ENCODE peak calls at places on chromosome 1, in eight cellular contexts. One of them, this sample, is unnamed. For H3K4me1, the result is how much of the 10 kb centered on the place peaks cover.

GRCh38 chr1:113452921-113453770 is 62.8 kb downstream of the MAGI3 start:
- DNase-seq in testis: peak
- DNase-seq in pancreas: no peak
- DNase-seq in right cardiac atrium: no peak
- DNase-seq in heart left ventricle: no peak
- DNase-seq in cardiac muscle cell: peak
- DNase-seq in fibroblast of lung: peak
- DNase-seq in PC-9: no peak
- DNase-seq in this sample: no peak

GRCh38 chr1:234111458-234112142 is 207.1 kb downstream of the SLC35F3 start:
- DNase-seq in testis: peak
- DNase-seq in pancreas: no peak
- DNase-seq in right cardiac atrium: peak
- DNase-seq in heart left ventricle: no peak
- DNase-seq in cardiac muscle cell: peak
- DNase-seq in fibroblast of lung: peak
- DNase-seq in PC-9: peak
- DNase-seq in this sample: no peak

GRCh38 chr1:4101434-4102150 is 201.5 kb upstream of the C1orf174 start:
- DNase-seq in testis: no peak
- DNase-seq in pancreas: no peak
- DNase-seq in right cardiac atrium: no peak
- DNase-seq in heart left ventricle: no peak
- DNase-seq in cardiac muscle cell: no peak
- DNase-seq in fibroblast of lung: no peak
- DNase-seq in PC-9: no peak
- DNase-seq in this sample: no peak

GRCh38 chr1:63230722-63231121 is 91.6 kb upstream of the FOXD3 start:
- DNase-seq in testis: no peak
- DNase-seq in pancreas: no peak
- DNase-seq in right cardiac atrium: no peak
- DNase-seq in heart left ventricle: no peak
- DNase-seq in cardiac muscle cell: no peak
- DNase-seq in fibroblast of lung: no peak
- DNase-seq in PC-9: no peak
- DNase-seq in this sample: no peak

GRCh38 chr1:29462096-29462495 is 225.8 kb downstream of the PTPRU start:
- DNase-seq in testis: no peak
- DNase-seq in pancreas: no peak
- DNase-seq in right cardiac atrium: no peak
- DNase-seq in heart left ventricle: no peak
- DNase-seq in cardiac muscle cell: no peak
- DNase-seq in fibroblast of lung: no peak
- DNase-seq in PC-9: no peak
- DNase-seq in this sample: no peak

GRCh38 chr1:170503691-170504090 is 28.3 kb upstream of the GORAB start:
- DNase-seq in testis: no peak
- DNase-seq in pancreas: no peak
- DNase-seq in right cardiac atrium: no peak
- DNase-seq in heart left ventricle: no peak
- DNase-seq in cardiac muscle cell: no peak
- DNase-seq in fibroblast of lung: no peak
- DNase-seq in PC-9: no peak
- DNase-seq in this sample: no peak

GRCh38 chr1:235397733-235398132 is 30.5 kb downstream of the TBCE start:
- DNase-seq in testis: no peak
- DNase-seq in pancreas: no peak
- DNase-seq in right cardiac atrium: no peak
- DNase-seq in heart left ventricle: no peak
- DNase-seq in cardiac muscle cell: no peak
- DNase-seq in fibroblast of lung: peak
- DNase-seq in PC-9: peak
- DNase-seq in this sample: no peak

GRCh38 chr1:206477110-206477509 is 6.8 kb downstream of the IKBKE start:
- DNase-seq in testis: no peak
- DNase-seq in pancreas: no peak
- DNase-seq in right cardiac atrium: no peak
- DNase-seq in heart left ventricle: no peak
- DNase-seq in cardiac muscle cell: no peak
- DNase-seq in fibroblast of lung: no peak
- DNase-seq in PC-9: no peak
- DNase-seq in this sample: no peak

GRCh38 chr1:234584926-234585325 is 25.1 kb downstream of the IRF2BP2 start:
- DNase-seq in testis: no peak
- DNase-seq in pancreas: no peak
- DNase-seq in right cardiac atrium: peak
- DNase-seq in heart left ventricle: peak
- DNase-seq in cardiac muscle cell: peak
- DNase-seq in fibroblast of lung: peak
- DNase-seq in PC-9: no peak
- DNase-seq in this sample: no peak

GRCh38 chr1:197304626-197305200 is 36.7 kb downstream of the CRB1 start:
- DNase-seq in testis: no peak
- DNase-seq in pancreas: no peak
- DNase-seq in right cardiac atrium: no peak
- DNase-seq in heart left ventricle: no peak
- DNase-seq in cardiac muscle cell: no peak
- DNase-seq in fibroblast of lung: peak
- DNase-seq in PC-9: no peak
- DNase-seq in this sample: no peak

GRCh38 chr1:161335796-161336195 is 21.6 kb downstream of the SDHC start:
- DNase-seq in testis: no peak
- DNase-seq in pancreas: no peak
- DNase-seq in right cardiac atrium: no peak
- DNase-seq in heart left ventricle: no peak
- DNase-seq in cardiac muscle cell: no peak
- DNase-seq in fibroblast of lung: peak
- DNase-seq in PC-9: no peak
- DNase-seq in this sample: no peak

GRCh38 chr1:25700124-25700523 is 83.5 kb downstream of the MAN1C1 start:
- DNase-seq in testis: peak
- DNase-seq in pancreas: no peak
- DNase-seq in right cardiac atrium: peak
- DNase-seq in heart left ventricle: peak
- DNase-seq in cardiac muscle cell: peak
- DNase-seq in fibroblast of lung: peak
- DNase-seq in PC-9: no peak
- DNase-seq in this sample: peak

DNA sequence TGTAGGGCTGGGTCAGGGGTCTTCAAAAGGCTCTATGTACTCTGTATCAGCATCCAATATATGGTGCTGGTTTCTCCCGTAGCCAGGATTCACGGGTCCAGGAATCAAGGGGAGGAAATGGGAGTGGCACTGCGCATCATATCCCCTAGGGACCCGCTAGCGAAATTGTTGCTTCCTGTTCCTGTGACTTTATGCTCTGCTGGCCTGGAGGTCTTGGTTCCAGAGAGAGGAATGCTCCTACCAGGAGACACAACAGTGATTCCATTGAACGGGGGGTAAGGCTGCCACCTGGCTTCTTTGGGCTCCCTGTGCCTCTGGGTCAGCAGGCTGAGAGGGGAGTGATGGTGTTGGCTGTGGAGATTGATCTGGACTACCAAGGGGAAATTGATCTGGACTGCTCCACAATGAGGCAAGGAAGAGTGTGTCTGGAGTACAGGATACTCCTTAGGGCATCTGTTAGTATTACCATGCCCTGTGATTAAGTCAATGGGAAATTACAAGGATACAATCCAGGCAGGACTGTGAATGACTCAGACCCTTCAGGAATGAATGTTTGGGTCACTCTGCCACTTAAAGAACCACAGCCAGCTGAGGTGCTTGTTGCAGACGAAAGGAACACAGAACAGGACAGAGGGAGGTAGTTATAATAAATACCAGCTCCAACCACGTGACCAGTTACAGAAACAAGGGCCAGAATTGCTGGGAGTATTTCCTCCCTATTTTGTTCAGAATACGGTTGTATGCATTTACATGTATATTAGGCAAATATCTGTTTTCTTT is 10.2 kb downstream of the SPSB1 start:
- DNase-seq in testis: no peak
- DNase-seq in pancreas: peak
- DNase-seq in right cardiac atrium: peak
- DNase-seq in heart left ventricle: peak
- DNase-seq in cardiac muscle cell: no peak
- DNase-seq in fibroblast of lung: peak
- DNase-seq in PC-9: peak
- DNase-seq in this sample: peak
- H3K4me3 ChIP-seq in testis: no peak
- H3K4me3 ChIP-seq in pancreas: no peak
- H3K4me3 ChIP-seq in right cardiac atrium: no peak
- H3K4me3 ChIP-seq in heart left ventricle: no peak
- H3K4me3 ChIP-seq in cardiac muscle cell: no peak
- H3K4me3 ChIP-seq in fibroblast of lung: no peak
- H3K4me3 ChIP-seq in PC-9: no peak
- H3K4me3 ChIP-seq in this sample: no peak

DNA sequence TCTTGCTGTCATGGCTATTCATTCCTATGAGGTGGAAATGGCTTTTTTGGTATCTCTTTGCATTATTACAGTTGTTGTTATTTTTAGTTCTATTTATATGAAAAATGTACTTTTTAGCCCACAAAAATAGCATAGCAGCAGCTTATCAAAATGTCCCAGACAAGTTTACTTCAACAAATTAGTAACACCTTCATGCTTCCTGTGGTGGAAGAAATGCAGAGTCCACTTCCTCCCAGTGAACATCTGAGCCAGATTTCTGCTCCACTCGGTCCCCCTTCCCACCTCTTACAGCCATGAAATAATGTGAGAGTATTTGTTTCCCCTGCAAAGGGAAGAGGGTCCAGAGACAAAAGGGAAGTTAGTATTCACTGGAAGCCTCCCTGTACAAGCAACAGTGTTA is 126.3 kb downstream of the PBX1 start:
- DNase-seq in testis: no peak
- DNase-seq in pancreas: no peak
- DNase-seq in right cardiac atrium: no peak
- DNase-seq in heart left ventricle: no peak
- DNase-seq in cardiac muscle cell: no peak
- DNase-seq in fibroblast of lung: no peak
- DNase-seq in PC-9: no peak
- DNase-seq in this sample: no peak
- H3K4me1 ChIP-seq in testis: under half
- H3K4me1 ChIP-seq in pancreas: under half
- H3K4me1 ChIP-seq in right cardiac atrium: under half
- H3K4me1 ChIP-seq in heart left ventricle: under half
- H3K4me1 ChIP-seq in cardiac muscle cell: half or more
- H3K4me1 ChIP-seq in fibroblast of lung: under half
- H3K4me1 ChIP-seq in PC-9: half or more
- H3K4me1 ChIP-seq in this sample: under half

GRCh38 chr1:153493343-153493960 is 33.0 kb upstream of the S100A7 start:
- DNase-seq in testis: no peak
- DNase-seq in pancreas: no peak
- DNase-seq in right cardiac atrium: peak
- DNase-seq in heart left ventricle: no peak
- DNase-seq in cardiac muscle cell: peak
- DNase-seq in fibroblast of lung: no peak
- DNase-seq in PC-9: no peak
- DNase-seq in this sample: peak

GRCh38 chr1:153483776-153484175 is 23.3 kb upstream of the S100A7 start:
- DNase-seq in testis: no peak
- DNase-seq in pancreas: no peak
- DNase-seq in right cardiac atrium: no peak
- DNase-seq in heart left ventricle: no peak
- DNase-seq in cardiac muscle cell: no peak
- DNase-seq in fibroblast of lung: no peak
- DNase-seq in PC-9: peak
- DNase-seq in this sample: no peak

GRCh38 chr1:153485880-153486279 is 25.4 kb upstream of the S100A7 start:
- DNase-seq in testis: no peak
- DNase-seq in pancreas: no peak
- DNase-seq in right cardiac atrium: no peak
- DNase-seq in heart left ventricle: no peak
- DNase-seq in cardiac muscle cell: no peak
- DNase-seq in fibroblast of lung: peak
- DNase-seq in PC-9: no peak
- DNase-seq in this sample: peak

GRCh38 chr1:153490272-153491051 is 30.0 kb upstream of the S100A7 start:
- DNase-seq in testis: peak
- DNase-seq in pancreas: peak
- DNase-seq in right cardiac atrium: peak
- DNase-seq in heart left ventricle: peak
- DNase-seq in cardiac muscle cell: peak
- DNase-seq in fibroblast of lung: peak
- DNase-seq in PC-9: peak
- DNase-seq in this sample: peak

DNA sequence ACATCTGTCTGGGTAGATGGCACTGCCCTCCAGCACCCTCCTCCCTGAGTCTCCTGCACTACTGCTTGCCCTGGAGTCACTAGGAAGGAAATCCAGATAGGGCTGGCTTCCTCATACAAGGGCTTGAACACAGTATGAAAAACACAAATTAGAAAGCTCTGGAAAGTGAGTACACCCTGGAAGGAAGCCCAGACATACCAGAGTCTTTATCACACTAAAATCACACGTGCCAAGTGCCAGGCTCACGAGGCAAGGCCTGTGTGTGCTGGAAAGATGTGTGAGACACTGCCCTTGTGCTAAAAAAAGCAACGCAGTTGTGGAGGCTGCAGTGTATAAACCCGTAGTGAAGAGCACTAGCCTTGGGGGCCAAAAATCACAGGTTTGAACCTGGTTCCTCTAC is 28.3 kb upstream of the S100A7 start:
- DNase-seq in testis: peak
- DNase-seq in pancreas: no peak
- DNase-seq in right cardiac atrium: no peak
- DNase-seq in heart left ventricle: peak
- DNase-seq in cardiac muscle cell: peak
- DNase-seq in fibroblast of lung: peak
- DNase-seq in PC-9: no peak
- DNase-seq in this sample: peak
- H3K27ac ChIP-seq in testis: no peak
- H3K27ac ChIP-seq in pancreas: no peak
- H3K27ac ChIP-seq in right cardiac atrium: no peak
- H3K27ac ChIP-seq in heart left ventricle: no peak
- H3K27ac ChIP-seq in cardiac muscle cell: peak
- H3K27ac ChIP-seq in fibroblast of lung: no peak
- H3K27ac ChIP-seq in PC-9: no peak
- H3K27ac ChIP-seq in this sample: peak

GRCh38 chr1:225479341-225479740 is 51.5 kb upstream of the LBR start:
- DNase-seq in testis: no peak
- DNase-seq in pancreas: no peak
- DNase-seq in right cardiac atrium: no peak
- DNase-seq in heart left ventricle: no peak
- DNase-seq in cardiac muscle cell: no peak
- DNase-seq in fibroblast of lung: no peak
- DNase-seq in PC-9: no peak
- DNase-seq in this sample: no peak

GRCh38 chr1:225481738-225482137 is 53.9 kb upstream of the LBR start:
- DNase-seq in testis: no peak
- DNase-seq in pancreas: no peak
- DNase-seq in right cardiac atrium: no peak
- DNase-seq in heart left ventricle: no peak
- DNase-seq in cardiac muscle cell: no peak
- DNase-seq in fibroblast of lung: no peak
- DNase-seq in PC-9: no peak
- DNase-seq in this sample: no peak

GRCh38 chr1:225480825-225481434 is 53.1 kb upstream of the LBR start:
- DNase-seq in testis: peak
- DNase-seq in pancreas: peak
- DNase-seq in right cardiac atrium: no peak
- DNase-seq in heart left ventricle: no peak
- DNase-seq in cardiac muscle cell: peak
- DNase-seq in fibroblast of lung: no peak
- DNase-seq in PC-9: peak
- DNase-seq in this sample: no peak

GRCh38 chr1:225482489-225482950 is 54.7 kb upstream of the LBR start:
- DNase-seq in testis: no peak
- DNase-seq in pancreas: no peak
- DNase-seq in right cardiac atrium: no peak
- DNase-seq in heart left ventricle: no peak
- DNase-seq in cardiac muscle cell: no peak
- DNase-seq in fibroblast of lung: peak
- DNase-seq in PC-9: no peak
- DNase-seq in this sample: no peak

GRCh38 chr1:225479996-225480720 is 52.3 kb upstream of the LBR start:
- DNase-seq in testis: no peak
- DNase-seq in pancreas: no peak
- DNase-seq in right cardiac atrium: no peak
- DNase-seq in heart left ventricle: no peak
- DNase-seq in cardiac muscle cell: no peak
- DNase-seq in fibroblast of lung: no peak
- DNase-seq in PC-9: no peak
- DNase-seq in this sample: no peak
- H3K4me3 ChIP-seq in testis: no peak
- H3K4me3 ChIP-seq in pancreas: no peak
- H3K4me3 ChIP-seq in right cardiac atrium: no peak
- H3K4me3 ChIP-seq in heart left ventricle: no peak
- H3K4me3 ChIP-seq in cardiac muscle cell: no peak
- H3K4me3 ChIP-seq in fibroblast of lung: no peak
- H3K4me3 ChIP-seq in PC-9: no peak
- H3K4me3 ChIP-seq in this sample: no peak